ENCODE peak calls at places on chromosomes 16 and 17, in nine cellular contexts. M, V, G, H, Q, Y, U, X and J are unnamed samples.

GRCh38 chr16:71811261-71811803 is 2.7 kb upstream of the AP1G1 start:
- DNase-seq in Q (no peak), G (no peak), V (no peak), U (no peak), H (no peak), X (no peak), M (no peak), Y (no peak), J (peak; percentile 18)

GRCh38 chr17:11996722-11997146 is 541 bp downstream of the ZNF18 start:
- DNase-seq in Q (peak; percentile 63), Y (no peak), H (peak; percentile 63), M (peak; percentile 5), U (peak; percentile 45), V (no peak), G (peak; percentile 66), X (peak; percentile 15), J (peak; percentile 34)

GRCh38 chr16:53974484-53975115 is 270.6 kb downstream of the FTO start:
- DNase-seq in Q (no peak), G (no peak), Y (no peak), H (no peak), X (no peak), V (no peak), U (peak; percentile 23), M (no peak), J (no peak)

GRCh38 chr16:11515540-11516430 is 70.9 kb downstream of the LITAF start:
- DNase-seq in Q (no peak), G (no peak), Y (no peak), V (no peak), H (no peak), M (no peak), X (no peak), U (no peak), J (no peak)

GRCh38 chr17:82548681-82549303 is 29.3 kb downstream of the FOXK2 start:
- DNase-seq in M (no peak), V (peak; percentile 69), Q (no peak), H (no peak), U (no peak), X (no peak), Y (no peak), G (peak; percentile 56), J (no peak)

GRCh38 chr16:11274964-11275363 is 1.3 kb downstream of the PRM2 start:
- DNase-seq in V (no peak), X (no peak), M (no peak), G (no peak), H (no peak), Q (no peak), U (no peak), Y (no peak), J (no peak)

GRCh38 chr16:84751947-84752346 is 52.1 kb downstream of the USP10 start:
- DNase-seq in V (no peak), U (no peak), M (no peak), G (no peak), H (no peak), Q (peak; percentile 67), X (no peak), Y (no peak), J (no peak)

GRCh38 chr16:30523768-30524574 is 2.4 kb downstream of the ZNF768 start:
- DNase-seq in G (no peak), M (no peak), V (no peak), Y (no peak), H (no peak), Q (no peak), X (no peak), U (no peak), J (no peak)

GRCh38 chr17:77420476-77420803 is 279.7 kb downstream of the SEC14L1 start:
- DNase-seq in Y (no peak), Q (no peak), G (no peak), M (no peak), U (no peak), X (no peak), V (no peak), H (no peak), J (no peak)

GRCh38 chr16:80623376-80623775 is 82.6 kb downstream of the DYNLRB2 start:
- DNase-seq in Y (no peak), H (no peak), X (no peak), V (no peak), M (no peak), Q (no peak), G (no peak), U (peak; percentile 51), J (peak; percentile 51)

GRCh38 chr17:41322264-41322902 is 6.9 kb upstream of the KRTAP17-1 start:
- DNase-seq in H (peak; percentile 69), M (peak; percentile 63), Q (peak; percentile 62), V (no peak), X (no peak), U (peak; percentile 77), Y (no peak), G (peak; percentile 44), J (peak; percentile 55)

GRCh38 chr16:56193951-56194726 is 2.9 kb downstream of the GNAO1 start:
- DNase-seq in G (peak; percentile 83), H (peak; percentile 95), X (peak; percentile 70), V (peak; percentile 84), Q (peak; percentile 64), M (no peak), U (peak; percentile 22), Y (no peak), J (peak; percentile 57)

GRCh38 chr17:55005520-55005919 is 37.0 kb downstream of the STXBP4 start:
- DNase-seq in G (no peak), Q (peak; percentile 3), X (no peak), U (peak; percentile 12), V (no peak), Y (no peak), H (no peak), M (peak; percentile 14), J (no peak)

GRCh38 chr16:1890024-1890700 is 18.2 kb upstream of the MEIOB start:
- DNase-seq in Y (no peak), X (no peak), V (no peak), H (no peak), G (no peak), M (no peak), Q (no peak), U (no peak), J (no peak)

GRCh38 chr16:19884611-19885455 is at the start of gene GPRC5B:
- DNase-seq in G (peak; percentile 62), H (peak; percentile 12), Q (peak; percentile 74), V (peak; percentile 38), X (peak; percentile 33), Y (no peak), U (peak; percentile 36), M (no peak), J (peak; percentile 4)

GRCh38 chr17:66451188-66452149 is 149.1 kb downstream of the PRKCA start:
- DNase-seq in U (no peak), Q (no peak), V (no peak), Y (no peak), G (no peak), H (no peak), X (no peak), M (no peak), J (no peak)

GRCh38 chr16:89096768-89097527 is 3.3 kb downstream of the ACSF3 start:
- DNase-seq in H (no peak), V (no peak), G (no peak), Q (no peak), U (no peak), M (no peak), Y (peak; percentile 46), X (no peak), J (no peak)

GRCh38 chr16:78331749-78332148 is 232.3 kb downstream of the WWOX start:
- DNase-seq in M (no peak), X (no peak), V (no peak), G (peak; percentile 0), H (no peak), Y (no peak), U (no peak), Q (no peak), J (no peak)